ENCODE peak calls at places on chromosomes 1 and 21, in ten cellular contexts. T is A549; M is CD8-positive, alpha-beta memory T cell; C is tibial nerve; A is PC-9; F is right atrium auricular region; I is brain microvascular endothelial cell; S is left ventricle myocardium inferior; P is tibial artery; Q is heart right ventricle. O is an unnamed sample.

GRCh38 chr1:95117207-95118018 is at the start of gene TLCD4:
- DNase-seq in T (peak), M (peak), C (peak), A (peak), F (peak), I (no peak), S (peak), P (peak), Q (peak), O (peak)

GRCh38 chr1:7149080-7149838 is 364.0 kb downstream of the CAMTA1 start:
- DNase-seq in T (no peak), M (no peak), C (no peak), A (no peak), F (no peak), I (peak), S (peak), P (peak), Q (peak), O (no peak)

GRCh38 chr1:243447342-243447741 is 191.5 kb downstream of the SDCCAG8 start:
- DNase-seq in T (no peak), M (no peak), C (peak), A (no peak), F (no peak), I (no peak), S (no peak), P (no peak), Q (no peak), O (peak)

GRCh38 chr1:203117611-203118575 is 9.6 kb upstream of the ADORA1 start:
- DNase-seq in T (peak), M (no peak), C (peak), A (no peak), F (peak), I (peak), S (peak), P (peak), Q (peak), O (peak)

GRCh38 chr1:181397841-181398240 is 85.5 kb upstream of the CACNA1E start:
- DNase-seq in T (no peak), M (no peak), C (no peak), A (no peak), F (no peak), I (no peak), S (no peak), P (no peak), Q (no peak), O (no peak)

GRCh38 chr1:184824716-184825323 is 70.2 kb upstream of the EDEM3 start:
- DNase-seq in T (no peak), M (no peak), C (no peak), A (no peak), F (no peak), I (no peak), S (no peak), P (no peak), Q (no peak), O (no peak)

GRCh38 chr1:48190893-48191292 is 31.6 kb upstream of the SLC5A9 start:
- DNase-seq in T (no peak), M (no peak), C (no peak), A (no peak), F (no peak), I (no peak), S (no peak), P (no peak), Q (no peak), O (no peak)

GRCh38 chr1:173149887-173150286 is 57.2 kb downstream of the TNFSF4 start:
- DNase-seq in T (peak), M (no peak), C (peak), A (no peak), F (peak), I (peak), S (no peak), P (no peak), Q (no peak), O (no peak)

GRCh38 chr1:95229042-95229441 is 5.0 kb upstream of the RWDD3 start:
- DNase-seq in T (no peak), M (no peak), C (no peak), A (no peak), F (no peak), I (no peak), S (no peak), P (no peak), Q (no peak), O (no peak)

GRCh38 chr1:3659093-3659492 is 6.8 kb downstream of the TP73 start:
- DNase-seq in T (no peak), M (no peak), C (no peak), A (no peak), F (no peak), I (no peak), S (peak), P (peak), Q (no peak), O (no peak)

GRCh38 chr1:180530501-180530900 is 28.1 kb upstream of the ACBD6 start:
- DNase-seq in T (no peak), M (no peak), C (no peak), A (peak), F (no peak), I (peak), S (no peak), P (no peak), Q (no peak), O (no peak)

GRCh38 chr1:187408217-187409004 is 579.7 kb downstream of the PLA2G4A start:
- DNase-seq in T (no peak), M (no peak), C (no peak), A (no peak), F (no peak), I (no peak), S (no peak), P (no peak), Q (no peak), O (no peak)

GRCh38 chr1:206912445-206913095 is 9.2 kb downstream of the FCMR start:
- DNase-seq in T (peak), M (peak), C (peak), A (peak), F (peak), I (peak), S (peak), P (peak), Q (no peak), O (peak)

GRCh38 chr1:61395156-61395555 is 312.8 kb downstream of the NFIA start:
- DNase-seq in T (no peak), M (no peak), C (no peak), A (no peak), F (no peak), I (no peak), S (no peak), P (no peak), Q (no peak), O (no peak)

GRCh38 chr1:8027748-8028631 is 1.9 kb upstream of the ERRFI1 start:
- DNase-seq in T (no peak), M (no peak), C (no peak), A (peak), F (no peak), I (peak), S (no peak), P (no peak), Q (no peak), O (no peak)

GRCh38 chr1:211609120-211610024 is 30.4 kb upstream of the SLC30A1 start:
- DNase-seq in T (no peak), M (no peak), C (no peak), A (no peak), F (no peak), I (no peak), S (no peak), P (no peak), Q (no peak), O (peak)

GRCh38 chr21:45276620-45277019 is 11.1 kb downstream of the POFUT2 start:
- DNase-seq in T (no peak), M (no peak), C (no peak), A (no peak), F (no peak), I (no peak), S (no peak), P (peak), Q (no peak), O (peak)

GRCh38 chr21:32484706-32485380 is 72.3 kb downstream of the EVA1C start:
- DNase-seq in T (no peak), M (no peak), C (no peak), A (no peak), F (no peak), I (no peak), S (peak), P (no peak), Q (no peak), O (no peak)

GRCh38 chr1:187079330-187079729 is 250.6 kb downstream of the PLA2G4A start:
- DNase-seq in T (no peak), M (no peak), C (no peak), A (no peak), F (no peak), I (no peak), S (no peak), P (no peak), Q (no peak), O (no peak)

GRCh38 chr1:55402117-55402516 is 187.0 kb upstream of the USP24 start:
- DNase-seq in T (no peak), M (no peak), C (no peak), A (no peak), F (no peak), I (peak), S (no peak), P (no peak), Q (no peak), O (no peak)
- H3K27ac ChIP-seq in T (no peak), M (no peak), C (no peak), A (no peak), F (no peak), I (no peak), S (no peak), P (no peak), Q (no peak), O (no peak)

DNA sequence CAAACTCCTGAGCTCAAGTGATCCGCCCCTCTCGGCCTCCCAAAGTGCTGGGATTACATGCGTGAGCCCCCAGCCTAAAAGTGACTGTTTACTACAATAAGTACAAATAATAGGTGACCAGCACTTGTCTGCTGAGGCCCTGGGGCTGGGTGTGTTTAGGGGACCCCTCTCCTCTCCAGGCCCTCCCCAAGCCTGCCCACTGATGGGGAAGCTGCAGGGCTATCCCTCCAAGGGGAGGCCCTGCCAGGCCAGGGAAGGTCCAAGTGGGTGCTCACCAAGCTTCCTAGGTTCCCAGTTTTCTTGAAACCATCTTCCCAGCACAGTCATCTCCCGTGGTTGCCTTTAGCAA is 60.7 kb downstream of the H3-3A start:
- DNase-seq in T (no peak), M (no peak), C (no peak), A (no peak), F (no peak), I (no peak), S (no peak), P (no peak), Q (no peak), O (no peak)
- H3K27ac ChIP-seq in T (peak), M (no peak), C (no peak), A (peak), F (no peak), I (no peak), S (no peak), P (no peak), Q (no peak), O (no peak)

GRCh38 chr1:222370911-222371717 is 176.8 kb downstream of the HHIPL2 start:
- DNase-seq in T (no peak), M (no peak), C (no peak), A (no peak), F (no peak), I (peak), S (no peak), P (no peak), Q (no peak), O (no peak)

GRCh38 chr1:222369148-222369547 is 178.8 kb downstream of the HHIPL2 start:
- DNase-seq in T (no peak), M (no peak), C (no peak), A (no peak), F (no peak), I (no peak), S (no peak), P (no peak), Q (no peak), O (no peak)

GRCh38 chr1:222373216-222373615 is 174.7 kb downstream of the HHIPL2 start:
- DNase-seq in T (no peak), M (no peak), C (no peak), A (no peak), F (no peak), I (no peak), S (no peak), P (no peak), Q (no peak), O (no peak)

GRCh38 chr1:222372221-222372620 is 175.7 kb downstream of the HHIPL2 start:
- DNase-seq in T (no peak), M (no peak), C (no peak), A (no peak), F (no peak), I (no peak), S (no peak), P (no peak), Q (no peak), O (no peak)

GRCh38 chr1:222369991-222370910 is 177.7 kb downstream of the HHIPL2 start:
- DNase-seq in T (no peak), M (no peak), C (no peak), A (no peak), F (no peak), I (peak), S (no peak), P (no peak), Q (no peak), O (no peak)
- H3K27ac ChIP-seq in T (peak), M (no peak), C (no peak), A (no peak), F (no peak), I (peak), S (no peak), P (no peak), Q (no peak), O (no peak)

DNA sequence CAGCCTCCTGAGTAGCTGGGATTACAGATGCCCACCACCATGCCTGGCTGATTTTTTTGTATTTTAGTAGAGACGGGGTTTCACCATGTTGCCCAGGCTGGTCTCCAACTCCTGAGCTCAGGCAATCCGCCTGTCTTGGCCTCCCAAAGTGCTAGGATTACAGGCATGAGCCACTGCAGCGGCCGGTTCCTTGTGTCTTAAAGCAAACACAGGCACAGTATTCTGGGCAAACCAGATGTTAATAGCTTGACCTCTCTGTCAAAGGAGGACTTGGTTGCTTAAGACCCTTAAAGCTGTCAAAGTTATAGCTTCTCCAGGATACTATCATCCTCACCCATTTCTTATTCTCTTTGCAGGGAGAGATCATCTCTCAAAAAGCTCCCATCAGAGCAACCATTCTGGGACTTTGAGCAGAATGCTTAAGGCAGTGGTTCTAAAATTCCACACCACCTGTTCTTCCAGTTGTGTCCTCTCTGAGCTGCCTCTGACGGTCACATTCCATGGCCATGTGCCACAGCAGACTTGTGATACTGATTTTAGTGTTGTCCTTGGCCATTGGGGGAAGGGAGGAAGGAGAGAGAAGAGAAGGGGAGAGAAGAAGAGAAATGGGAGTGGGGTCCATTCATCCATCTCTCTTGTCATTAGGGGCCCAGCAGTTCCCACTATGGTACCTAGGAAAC is 81.8 kb downstream of the PBX1 start:
- DNase-seq in T (no peak), M (no peak), C (no peak), A (peak), F (no peak), I (no peak), S (no peak), P (no peak), Q (peak), O (no peak)
- H3K27ac ChIP-seq in T (peak), M (no peak), C (no peak), A (peak), F (peak), I (no peak), S (peak), P (peak), Q (peak), O (no peak)

GRCh38 chr1:204213668-204214662 is at the start of gene GOLT1A:
- DNase-seq in T (peak), M (no peak), C (peak), A (peak), F (peak), I (peak), S (peak), P (peak), Q (peak), O (peak)
- H3K27ac ChIP-seq in T (peak), M (no peak), C (no peak), A (no peak), F (no peak), I (no peak), S (no peak), P (no peak), Q (no peak), O (no peak)

GRCh38 chr1:161199506-161200119 is 759 bp upstream of the ADAMTS4 start:
- DNase-seq in T (no peak), M (no peak), C (no peak), A (no peak), F (no peak), I (no peak), S (no peak), P (no peak), Q (no peak), O (peak)

GRCh38 chr1:161197560-161198205 is 1.2 kb downstream of the ADAMTS4 start:
- DNase-seq in T (no peak), M (no peak), C (no peak), A (no peak), F (no peak), I (no peak), S (no peak), P (no peak), Q (no peak), O (peak)

GRCh38 chr1:161200421-161200991 is 1.7 kb upstream of the ADAMTS4 start:
- DNase-seq in T (no peak), M (no peak), C (no peak), A (no peak), F (no peak), I (no peak), S (no peak), P (no peak), Q (no peak), O (peak)

GRCh38 chr1:161198206-161198876 is 513 bp downstream of the ADAMTS4 start:
- DNase-seq in T (no peak), M (no peak), C (no peak), A (peak), F (no peak), I (no peak), S (peak), P (peak), Q (peak), O (peak)

DNA sequence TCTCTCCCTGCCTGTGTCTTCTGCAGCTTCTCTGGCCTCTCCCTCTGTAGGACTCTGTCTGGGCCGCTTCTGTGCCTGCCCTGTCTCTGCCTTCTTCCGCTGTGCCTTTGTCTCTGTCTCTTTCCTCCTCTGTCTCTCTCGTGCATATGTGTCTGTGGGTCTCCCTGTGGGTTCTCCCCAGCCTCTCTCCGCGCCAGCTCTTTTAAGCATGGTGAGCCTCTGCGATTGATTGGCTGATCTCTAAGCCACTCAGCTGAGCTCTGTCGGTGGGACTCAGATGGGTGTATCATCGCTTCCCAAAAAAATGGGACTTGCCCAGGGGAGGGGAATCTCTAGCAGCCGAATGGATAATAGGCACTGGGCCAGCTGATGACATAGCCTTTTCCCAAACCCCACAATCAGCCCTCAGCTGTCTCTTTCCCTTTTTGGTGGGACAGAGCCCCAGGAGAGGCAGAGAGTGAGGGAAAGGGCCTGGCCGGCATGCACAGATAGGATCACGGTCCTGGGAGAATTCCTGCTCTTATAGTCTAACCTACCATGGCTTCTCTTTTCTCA is at the start of gene ADAMTS4:
- DNase-seq in T (no peak), M (no peak), C (peak), A (no peak), F (peak), I (peak), S (peak), P (peak), Q (peak), O (peak)
- H3K27ac ChIP-seq in T (peak), M (peak), C (peak), A (no peak), F (peak), I (no peak), S (peak), P (peak), Q (peak), O (peak)

DNA sequence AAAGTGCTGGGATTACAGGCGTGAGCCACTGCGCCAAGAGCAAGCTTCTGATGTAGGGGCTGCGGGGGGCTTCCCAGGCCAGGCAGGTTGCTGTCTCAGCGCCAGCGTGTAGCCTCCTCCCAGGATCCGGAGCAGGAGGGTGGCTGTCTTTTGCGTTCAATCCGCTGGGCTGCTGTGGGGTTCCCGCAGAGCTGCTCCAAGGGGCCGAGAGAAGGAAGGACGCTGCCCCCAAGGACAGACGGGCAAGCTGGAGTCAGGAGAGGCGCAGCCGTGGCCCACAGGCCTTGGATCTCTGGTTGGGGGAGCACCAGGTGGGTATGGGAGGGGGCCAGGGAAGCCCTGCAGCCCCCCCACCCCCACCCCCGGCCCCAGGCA is 16.0 kb upstream of the SKI start:
- DNase-seq in T (no peak), M (no peak), C (no peak), A (no peak), F (no peak), I (no peak), S (peak), P (no peak), Q (no peak), O (no peak)
- H3K27ac ChIP-seq in T (peak), M (no peak), C (peak), A (no peak), F (peak), I (peak), S (peak), P (peak), Q (peak), O (peak)

DNA sequence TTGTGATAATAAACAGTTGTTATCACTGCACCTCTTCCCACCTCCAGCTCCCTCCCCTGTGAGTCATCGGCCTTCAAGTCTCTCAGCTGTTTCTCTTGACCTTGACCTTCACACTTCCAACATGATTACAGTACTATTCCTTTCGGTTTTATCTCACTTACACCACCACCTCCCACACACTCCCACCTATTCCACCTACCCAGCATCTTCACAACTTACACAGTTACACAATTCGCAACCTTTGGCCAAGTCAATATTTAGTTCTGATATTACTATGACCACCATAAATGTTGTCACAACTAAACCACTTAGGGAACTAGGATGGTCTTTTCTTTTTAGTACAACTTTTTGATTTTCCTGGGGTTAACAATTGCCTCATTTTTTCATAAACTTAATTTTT is 60.2 kb downstream of the RIPK4 start:
- DNase-seq in T (no peak), M (no peak), C (no peak), A (peak), F (no peak), I (no peak), S (no peak), P (no peak), Q (no peak), O (no peak)
- H3K27ac ChIP-seq in T (no peak), M (no peak), C (no peak), A (peak), F (no peak), I (no peak), S (no peak), P (no peak), Q (no peak), O (no peak)

GRCh38 chr1:110087812-110088738 is 17.6 kb upstream of the ALX3 start:
- DNase-seq in T (peak), M (peak), C (peak), A (peak), F (no peak), I (peak), S (no peak), P (no peak), Q (no peak), O (peak)

GRCh38 chr1:110088739-110089316 is 18.4 kb upstream of the ALX3 start:
- DNase-seq in T (no peak), M (no peak), C (no peak), A (no peak), F (no peak), I (no peak), S (no peak), P (no peak), Q (no peak), O (no peak)

GRCh38 chr1:110086959-110087358 is 16.5 kb upstream of the ALX3 start:
- DNase-seq in T (no peak), M (no peak), C (no peak), A (peak), F (no peak), I (no peak), S (no peak), P (no peak), Q (no peak), O (no peak)

GRCh38 chr1:110091791-110092190 is 20.5 kb upstream of the UBL4B start:
- DNase-seq in T (no peak), M (no peak), C (no peak), A (no peak), F (no peak), I (no peak), S (no peak), P (no peak), Q (no peak), O (no peak)

GRCh38 chr1:110089561-110090275 is 19.2 kb upstream of the ALX3 start:
- DNase-seq in T (no peak), M (peak), C (no peak), A (no peak), F (no peak), I (no peak), S (no peak), P (no peak), Q (no peak), O (no peak)
- H3K27ac ChIP-seq in T (no peak), M (no peak), C (no peak), A (peak), F (no peak), I (no peak), S (peak), P (no peak), Q (no peak), O (no peak)